ENCODE peak calls at places on chromosomes 3 and 15, in seven cellular contexts. G, C, V, I, R, X and T are unnamed samples.

GRCh38 chr3:169931747-169932520 is 20.6 kb downstream of the SAMD7 start:
- DNase-seq in C (no peak), G (no peak), R (no peak), V (no peak), I (no peak), X (no peak), T (no peak)

GRCh38 chr15:64456634-64457108 is 3.7 kb upstream of the ZNF609 start:
- DNase-seq in R (no peak), X (no peak), G (peak), C (no peak), I (no peak), V (no peak), T (no peak)

GRCh38 chr3:49733551-49733950 is 9.8 kb upstream of the GMPPB start:
- DNase-seq in X (no peak), G (no peak), I (no peak), R (no peak), V (peak), C (no peak), T (no peak)

GRCh38 chr15:85168642-85169173 is 187.1 kb downstream of the PDE8A start:
- DNase-seq in G (peak), X (peak), R (peak), I (peak), C (peak), V (no peak), T (peak)

GRCh38 chr3:55091381-55092225 is 163.7 kb upstream of the LRTM1 start:
- DNase-seq in G (peak), V (no peak), X (no peak), R (no peak), C (no peak), I (no peak), T (no peak)

GRCh38 chr15:40454904-40455391 is 14.2 kb downstream of the BAHD1 start:
- DNase-seq in V (no peak), C (peak), I (peak), G (peak), R (no peak), X (no peak), T (no peak)

GRCh38 chr3:160376681-160377080 is 22.3 kb downstream of the IFT80 start:
- DNase-seq in I (no peak), X (no peak), R (no peak), C (no peak), V (no peak), G (no peak), T (no peak)

GRCh38 chr15:35507932-35508638 is 37.9 kb downstream of the DPH6 start:
- DNase-seq in G (no peak), X (no peak), V (no peak), R (no peak), C (peak), I (peak), T (no peak)

GRCh38 chr3:128878011-128878457 is 1.4 kb upstream of the ACAD9 start:
- DNase-seq in X (no peak), C (no peak), V (no peak), R (no peak), G (no peak), I (no peak), T (no peak)

GRCh38 chr3:40887012-40887411 is 312.3 kb upstream of the CTNNB1 start:
- DNase-seq in G (no peak), R (no peak), I (no peak), V (no peak), X (no peak), C (no peak), T (no peak)

GRCh38 chr3:107124885-107125284 is 252.4 kb upstream of the CCDC54 start:
- DNase-seq in I (peak), X (no peak), V (no peak), G (peak), R (no peak), C (peak), T (no peak)

GRCh38 chr3:190382082-190382481 is 5.9 kb upstream of the CLDN16 start:
- DNase-seq in V (no peak), G (peak), X (no peak), R (no peak), C (peak), I (peak), T (no peak)

GRCh38 chr15:40746916-40747418 is 8.1 kb downstream of the RMDN3 start:
- DNase-seq in V (no peak), G (peak), X (no peak), R (no peak), C (no peak), I (no peak), T (no peak)

GRCh38 chr3:197881601-197882000 is 68.4 kb upstream of the RPL35A start:
- DNase-seq in G (no peak), X (no peak), C (no peak), I (no peak), V (no peak), R (no peak), T (no peak)

GRCh38 chr3:110533089-110533488 is 538.5 kb upstream of the NECTIN3 start:
- DNase-seq in X (no peak), R (no peak), V (no peak), I (no peak), C (no peak), G (peak), T (no peak)

GRCh38 chr15:78368671-78369070 is 28.5 kb downstream of the CRABP1 start:
- DNase-seq in C (no peak), X (no peak), R (no peak), G (no peak), I (no peak), V (no peak), T (no peak)

GRCh38 chr15:77475898-77476297 is 55.2 kb downstream of the HMG20A start:
- DNase-seq in C (no peak), V (no peak), I (no peak), G (no peak), R (no peak), X (no peak), T (no peak)

GRCh38 chr15:82602195-82602594 is 45.0 kb downstream of the CPEB1 start:
- DNase-seq in X (no peak), I (no peak), R (no peak), G (no peak), V (no peak), C (no peak), T (no peak)

GRCh38 chr15:26095710-26096330 is 232.7 kb upstream of the ATP10A start:
- DNase-seq in V (no peak), I (no peak), G (no peak), X (no peak), R (no peak), C (no peak), T (no peak)

GRCh38 chr3:123335007-123335670 is 113.8 kb downstream of the ADCY5 start:
- DNase-seq in G (no peak), C (no peak), X (no peak), V (no peak), R (peak), I (no peak), T (no peak)

GRCh38 chr3:10775828-10776227 is 40.2 kb upstream of the SLC6A11 start:
- DNase-seq in I (no peak), X (no peak), C (no peak), R (no peak), V (no peak), G (no peak), T (no peak)

GRCh38 chr15:89122532-89123525 is 34.6 kb downstream of the ABHD2 start:
- DNase-seq in I (peak), X (no peak), R (no peak), V (no peak), C (peak), G (no peak), T (no peak)

GRCh38 chr15:81308260-81308659 is 15.7 kb downstream of the STARD5 start:
- DNase-seq in G (no peak), X (no peak), R (no peak), I (no peak), C (no peak), V (no peak), T (no peak)

GRCh38 chr15:100338247-100338646 is 3.5 kb downstream of the ADAMTS17 start:
- DNase-seq in R (no peak), C (no peak), G (no peak), I (no peak), X (no peak), V (no peak), T (no peak)

GRCh38 chr3:10408680-10409079 is 87.8 kb upstream of the SEC13 start:
- DNase-seq in C (no peak), G (no peak), V (no peak), R (no peak), I (no peak), X (no peak), T (no peak)

GRCh38 chr3:195312714-195313113 is 41.8 kb upstream of the XXYLT1 start:
- DNase-seq in R (no peak), C (no peak), X (no peak), I (no peak), V (no peak), G (no peak), T (no peak)

GRCh38 chr3:10189557-10190374 is 25.0 kb downstream of the IRAK2 start:
- DNase-seq in G (peak), V (peak), X (peak), C (peak), I (peak), R (peak), T (no peak)

GRCh38 chr15:31391687-31392671 is 65.3 kb downstream of the KLF13 start:
- DNase-seq in R (peak), X (peak), V (peak), I (no peak), G (peak), C (peak), T (peak)
- H3K27ac ChIP-seq in R (peak), X (peak), V (peak), I (peak), G (peak), C (peak), T (peak)

DNA sequence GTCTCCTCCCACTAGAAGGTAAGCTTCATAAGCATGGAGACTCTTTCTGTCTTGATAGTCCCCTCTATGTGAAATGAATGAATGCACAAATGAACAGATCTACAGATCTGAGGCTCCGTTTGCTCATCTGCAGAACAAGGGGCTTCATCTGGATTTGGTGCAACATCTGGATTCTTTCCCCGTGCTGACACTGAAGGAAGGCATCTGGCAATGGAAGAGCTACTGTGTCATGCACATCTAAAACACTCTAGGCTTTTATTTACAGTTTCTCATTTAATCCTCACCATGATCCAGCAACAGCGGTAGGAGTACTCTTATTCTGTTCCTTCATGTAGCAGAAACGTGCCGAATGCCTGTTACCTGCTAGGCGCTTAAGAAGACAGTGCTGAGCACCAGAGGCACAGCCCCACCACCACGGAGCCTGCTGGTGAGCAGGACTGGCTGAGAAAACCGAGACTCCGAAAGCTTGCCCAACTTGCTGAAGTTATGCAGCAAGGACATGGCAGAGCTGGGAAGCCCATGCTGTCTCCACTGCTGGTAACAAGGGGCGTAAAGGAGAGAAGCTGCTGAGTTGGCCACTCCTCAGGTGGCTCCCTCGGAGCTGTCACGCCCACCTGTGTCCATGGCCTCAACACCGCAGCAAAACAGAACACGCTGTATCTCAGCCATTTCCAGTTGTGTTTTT is 31.1 kb downstream of the LSM3 start:
- DNase-seq in I (no peak), R (no peak), V (no peak), G (peak), X (no peak), C (no peak), T (no peak)
- H3K27ac ChIP-seq in I (no peak), R (no peak), V (no peak), G (no peak), X (peak), C (no peak), T (no peak)

GRCh38 chr3:56467801-56468183 is 475 bp downstream of the ERC2 start:
- DNase-seq in R (no peak), V (no peak), I (no peak), C (no peak), G (no peak), X (no peak), T (no peak)
- H3K27ac ChIP-seq in R (no peak), V (no peak), I (no peak), C (no peak), G (peak), X (no peak), T (no peak)

GRCh38 chr3:127709320-127710060 is 36.7 kb downstream of the ABTB1 start:
- DNase-seq in I (no peak), G (no peak), C (no peak), R (no peak), V (no peak), X (no peak), T (no peak)
- H3K27ac ChIP-seq in I (no peak), G (no peak), C (no peak), R (no peak), V (no peak), X (no peak), T (no peak)

GRCh38 chr15:41791547-41791937 is 17.3 kb downstream of the MAPKBP1 start:
- DNase-seq in X (no peak), G (no peak), V (no peak), I (no peak), R (no peak), C (no peak), T (no peak)

GRCh38 chr15:41791970-41792637 is 17.8 kb downstream of the MAPKBP1 start:
- DNase-seq in G (no peak), R (no peak), I (no peak), V (no peak), C (no peak), X (no peak), T (no peak)

GRCh38 chr15:41789662-41790061 is 15.4 kb downstream of the MAPKBP1 start:
- DNase-seq in I (no peak), G (no peak), C (no peak), V (no peak), X (no peak), R (no peak), T (no peak)

GRCh38 chr15:41790169-41790568 is 15.9 kb downstream of the MAPKBP1 start:
- DNase-seq in G (no peak), X (no peak), C (no peak), V (no peak), R (no peak), I (no peak), T (no peak)

DNA sequence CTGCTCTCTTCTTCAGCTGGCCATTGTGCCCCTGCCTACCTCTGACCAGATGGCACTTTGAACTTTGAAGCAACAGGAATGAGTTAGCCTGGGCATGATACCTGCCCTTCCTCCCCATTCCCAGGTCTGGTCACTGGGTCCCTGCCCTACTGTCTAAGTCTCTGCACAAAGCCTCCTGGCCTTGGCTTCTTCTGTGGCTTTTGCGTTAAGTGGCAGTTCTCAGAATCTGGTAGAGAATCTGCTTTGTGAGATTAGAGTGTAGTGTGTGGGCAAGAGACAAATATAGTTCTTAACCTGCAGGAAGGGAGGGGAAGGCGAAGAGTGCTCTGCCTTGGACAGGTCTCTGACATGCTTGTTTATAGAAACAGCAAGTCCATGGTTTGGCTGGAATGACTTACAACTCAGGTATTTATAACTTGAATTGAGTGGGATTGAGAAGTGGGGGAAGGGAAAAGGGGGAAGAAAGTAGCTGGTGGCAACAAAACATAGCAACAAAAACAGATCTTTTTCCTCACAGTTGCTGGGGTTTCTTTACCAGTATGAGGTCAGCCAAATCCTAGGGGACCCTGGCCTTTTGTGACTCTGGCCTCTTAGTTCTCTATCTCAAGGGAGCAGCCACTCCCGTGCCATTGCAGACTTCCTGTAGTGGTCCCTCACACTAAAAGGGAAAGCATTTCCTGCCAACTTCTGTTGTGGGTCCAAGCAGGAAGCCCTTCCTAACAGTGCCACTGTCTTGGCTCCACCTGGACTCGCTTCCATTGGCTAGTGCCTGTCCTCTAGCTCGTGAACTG is 16.7 kb downstream of the MAPKBP1 start:
- DNase-seq in G (peak), I (peak), X (no peak), C (peak), R (no peak), V (no peak), T (no peak)
- H3K27ac ChIP-seq in G (peak), I (peak), X (peak), C (peak), R (peak), V (peak), T (no peak)

DNA sequence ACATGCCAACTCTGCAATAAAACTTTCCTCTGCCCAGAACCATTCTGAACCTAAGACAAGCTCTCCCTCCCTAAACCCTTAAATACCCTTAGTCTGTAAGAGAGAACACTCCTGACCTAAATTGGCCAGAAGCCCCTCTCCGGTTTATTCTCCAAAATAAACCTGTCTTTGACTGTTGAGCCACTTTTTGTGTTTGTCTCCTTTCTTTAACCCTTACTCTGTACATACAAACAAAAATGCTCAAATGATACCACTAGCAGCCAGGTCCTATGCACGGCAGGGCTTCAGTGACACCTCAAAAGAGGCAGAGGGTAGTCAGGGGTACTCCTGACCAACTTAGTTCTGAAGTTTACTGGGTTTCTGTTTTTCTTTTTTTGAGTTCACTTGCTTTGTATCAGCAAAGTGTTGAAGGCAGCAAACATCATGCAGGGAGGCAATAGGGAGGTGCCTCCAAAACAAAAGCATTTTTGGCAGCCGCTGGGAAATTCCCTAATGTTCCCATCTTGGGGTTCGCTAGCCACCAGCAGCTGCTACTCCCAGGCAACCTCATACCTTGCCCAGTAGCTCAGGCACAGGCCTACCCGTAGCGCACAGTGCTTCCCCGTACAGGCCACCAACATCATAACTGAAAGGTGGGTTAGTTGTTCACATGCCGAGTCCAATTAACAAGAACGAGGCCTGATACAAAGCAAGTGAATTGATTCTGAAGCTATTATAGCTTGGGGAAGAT is 62.9 kb upstream of the GCNT3 start:
- DNase-seq in C (no peak), I (no peak), R (no peak), X (no peak), G (no peak), V (no peak), T (no peak)
- H3K27ac ChIP-seq in C (no peak), I (no peak), R (no peak), X (no peak), G (no peak), V (no peak), T (no peak)